ENCODE peak calls at places on chromosomes 4 and X, in five cellular contexts. Y, W, L, N and X are unnamed samples.

GRCh38 chr4:17630228-17630627 is 15.8 kb downstream of the MED28 start:
- DNase-seq in L (no peak), N (no peak), W (no peak), Y (no peak), X (no peak)

GRCh38 chrX:7788334-7788733 is 54.6 kb upstream of the VCX start:
- DNase-seq in Y (no peak), W (no peak), N (no peak), L (no peak), X (no peak)

GRCh38 chr4:58553679-58554078 is 1443.5 kb upstream of the IGFBP7 start:
- DNase-seq in L (no peak), N (no peak), Y (no peak), W (no peak), X (no peak)

GRCh38 chrX:19956923-19957322 is 33.9 kb downstream of the BCLAF3 start:
- DNase-seq in L (no peak), W (no peak), Y (no peak), N (no peak), X (no peak)

GRCh38 chr4:6894528-6895498 is 14.8 kb upstream of the TBC1D14 start:
- DNase-seq in W (no peak), N (no peak), Y (no peak), L (no peak), X (no peak)

GRCh38 chr4:25209702-25210101 is 24.1 kb upstream of the PI4K2B start:
- DNase-seq in W (no peak), N (no peak), L (no peak), Y (no peak), X (no peak)

GRCh38 chr4:74087481-74087880 is 11.5 kb downstream of the CXCL2 start:
- DNase-seq in Y (no peak), W (no peak), N (peak), L (no peak), X (no peak)

GRCh38 chr4:3107271-3108185 is 33.0 kb downstream of the HTT start:
- DNase-seq in W (no peak), Y (no peak), N (no peak), L (no peak), X (no peak)

GRCh38 chrX:16610121-16610565 is 39.8 kb upstream of the S100G start:
- DNase-seq in Y (no peak), W (no peak), L (no peak), N (no peak), X (no peak)

GRCh38 chr4:78293841-78294301 is 236.7 kb downstream of the FRAS1 start:
- DNase-seq in Y (no peak), L (no peak), N (no peak), W (no peak), X (no peak)

GRCh38 chrX:40087574-40088298 is 10.0 kb downstream of the BCOR start:
- DNase-seq in N (peak), Y (no peak), L (no peak), W (no peak), X (no peak)

GRCh38 chr4:2741626-2742025 is 14.5 kb downstream of the TNIP2 start:
- DNase-seq in L (no peak), Y (no peak), W (no peak), N (no peak), X (no peak)

GRCh38 chr4:77579406-77580076 is 26.1 kb upstream of the CXCL13 start:
- DNase-seq in L (no peak), W (no peak), N (no peak), Y (no peak), X (no peak)

GRCh38 chr4:109947918-109948317 is 35.2 kb downstream of the EGF start:
- DNase-seq in W (no peak), Y (no peak), N (no peak), L (no peak), X (no peak)

GRCh38 chrX:134685662-134686061 is 27.4 kb upstream of the PLAC1 start:
- DNase-seq in L (no peak), W (no peak), Y (no peak), N (no peak), X (no peak)